ENCODE peak calls at places on chromosome 7, in four cellular contexts. S is RWPE1, T is ovary, R is upper lobe of right lung. G is an unnamed sample.

GRCh38 chr7:3916146-3916545 is 615.1 kb downstream of the SDK1 start:
- DNase-seq in S (no peak), T (no peak), R (no peak), G (no peak)

GRCh38 chr7:36958094-36958718 is 233.9 kb upstream of the AOAH start:
- DNase-seq in S (no peak), T (no peak), R (no peak), G (no peak)

GRCh38 chr7:77580762-77581350 is 43.8 kb downstream of the PTPN12 start:
- DNase-seq in S (no peak), T (no peak), R (peak; percentile 70), G (no peak)

GRCh38 chr7:43302211-43302711 is 189.8 kb downstream of the HECW1 start:
- DNase-seq in S (peak; percentile 58), T (no peak), R (no peak), G (no peak)

GRCh38 chr7:28157826-28158416 is 22.7 kb downstream of the JAZF1 start:
- DNase-seq in S (no peak), T (no peak), R (no peak), G (no peak)

GRCh38 chr7:151008511-151009323 is 15.6 kb downstream of the ATG9B start:
- DNase-seq in S (peak; percentile 50), T (peak; percentile 91), R (peak; percentile 83), G (no peak)

GRCh38 chr7:39605087-39605486 is 18.3 kb upstream of the RALA start:
- DNase-seq in S (no peak), T (no peak), R (no peak), G (no peak)

GRCh38 chr7:490461-491291 is 29.0 kb downstream of the PDGFA start:
- DNase-seq in S (no peak), T (no peak), R (peak; percentile 60), G (no peak)

GRCh38 chr7:73970801-73971229 is 57.2 kb upstream of the ELN start:
- DNase-seq in S (no peak), T (no peak), R (peak; percentile 59), G (no peak)

GRCh38 chr7:144416341-144416740 is 12.8 kb upstream of the NOBOX start:
- DNase-seq in S (peak; percentile 43), T (no peak), R (no peak), G (no peak)

GRCh38 chr7:151524845-151525244 is 5.2 kb upstream of the RHEB start:
- DNase-seq in S (no peak), T (no peak), R (no peak), G (no peak)

GRCh38 chr7:7696458-7697119 is 21.8 kb downstream of the RPA3 start:
- DNase-seq in S (peak; percentile 24), T (no peak), R (no peak), G (no peak)

GRCh38 chr7:47538846-47539311 is 43.0 kb downstream of the TNS3 start:
- DNase-seq in S (no peak), T (no peak), R (peak; percentile 22), G (no peak)

GRCh38 chr7:55441668-55442305 is 76.7 kb downstream of the LANCL2 start:
- DNase-seq in S (no peak), T (no peak), R (no peak), G (no peak)

GRCh38 chr7:101538596-101539459 is 90.3 kb downstream of the MYL10 start:
- DNase-seq in S (peak; percentile 71), T (peak; percentile 69), R (peak; percentile 81), G (no peak)

GRCh38 chr7:96321041-96321669 is 743 bp downstream of the SLC25A13 start:
- DNase-seq in S (peak; percentile 86), T (peak; percentile 84), R (peak; percentile 91), G (peak; percentile 88)

GRCh38 chr7:22485189-22485588 is 14.8 kb downstream of the STEAP1B start:
- DNase-seq in S (no peak), T (no peak), R (no peak), G (no peak)

GRCh38 chr7:24283900-24284698 is at the start of gene NPY:
- DNase-seq in S (no peak), T (no peak), R (no peak), G (no peak)

GRCh38 chr7:121016976-121017375 is 28.5 kb downstream of the CPED1 start:
- DNase-seq in S (no peak), T (no peak), R (no peak), G (no peak)

GRCh38 chr7:155705656-155706360 is 61.3 kb downstream of the RBM33 start:
- DNase-seq in S (no peak), T (no peak), R (no peak), G (no peak)

GRCh38 chr7:148303295-148304013 is 287.1 kb upstream of the C7orf33 start:
- DNase-seq in S (peak; percentile 65), T (peak; percentile 86), R (no peak), G (no peak)

GRCh38 chr7:19713676-19714075 is 4.8 kb upstream of the POLR1F start:
- DNase-seq in S (peak; percentile 9), T (no peak), R (no peak), G (no peak)

GRCh38 chr7:139635521-139636240 is 112.2 kb downstream of the CLEC2L start:
- DNase-seq in S (no peak), T (no peak), R (no peak), G (no peak)

GRCh38 chr7:102472126-102473041 is 6.3 kb downstream of the POLR2J start:
- DNase-seq in S (no peak), T (peak; percentile 48), R (no peak), G (no peak)

DNA sequence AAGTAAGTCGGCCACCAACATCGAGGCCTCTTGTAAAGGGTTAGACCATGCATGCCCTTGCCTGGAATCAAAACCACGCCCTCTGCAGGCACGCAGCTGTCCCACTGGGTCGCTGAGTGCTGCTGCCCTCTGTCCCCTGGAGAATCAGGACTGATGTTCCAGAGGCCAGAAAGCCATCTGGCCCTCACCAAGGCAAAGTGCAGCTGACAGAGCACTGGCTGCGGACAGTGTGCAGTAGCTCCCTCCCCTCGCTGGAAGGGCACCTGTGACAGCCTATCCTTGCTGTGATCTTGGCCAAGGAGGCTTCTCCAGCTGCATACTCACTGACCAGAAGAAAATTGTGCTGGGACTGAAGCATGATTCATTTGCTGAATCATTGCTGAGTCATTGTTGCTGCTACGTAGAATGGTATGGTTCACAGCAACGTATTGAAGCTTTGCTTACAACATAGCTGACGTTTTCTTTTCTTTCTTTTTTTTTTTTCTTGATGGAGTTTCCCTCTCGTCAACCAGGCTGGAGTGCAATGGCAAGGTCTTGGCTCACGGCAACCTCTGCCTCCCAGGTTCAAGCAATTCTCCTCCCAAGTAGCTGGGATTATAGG is 30.4 kb downstream of the DDC start:
- DNase-seq in S (peak; percentile 90), T (no peak), R (no peak), G (no peak)
- TF ChIP-seq CTCF in S (no peak), T (no peak), R (no peak), G (no peak)

GRCh38 chr7:119963654-119964053 is 309.3 kb upstream of the KCND2 start:
- DNase-seq in S (no peak), T (no peak), R (no peak), G (no peak)
- H3K27ac ChIP-seq in S (no peak overlapping the region), T (no peak overlapping the region), R (no peak overlapping the region), G (no peak overlapping the region)

GRCh38 chr7:5824297-5824610 is 42.8 kb upstream of the RNF216 start:
- DNase-seq in S (no peak), T (no peak), R (no peak), G (no peak)

GRCh38 chr7:5827755-5828154 is 46.3 kb upstream of the RNF216 start:
- DNase-seq in S (no peak), T (no peak), R (no peak), G (no peak)

DNA sequence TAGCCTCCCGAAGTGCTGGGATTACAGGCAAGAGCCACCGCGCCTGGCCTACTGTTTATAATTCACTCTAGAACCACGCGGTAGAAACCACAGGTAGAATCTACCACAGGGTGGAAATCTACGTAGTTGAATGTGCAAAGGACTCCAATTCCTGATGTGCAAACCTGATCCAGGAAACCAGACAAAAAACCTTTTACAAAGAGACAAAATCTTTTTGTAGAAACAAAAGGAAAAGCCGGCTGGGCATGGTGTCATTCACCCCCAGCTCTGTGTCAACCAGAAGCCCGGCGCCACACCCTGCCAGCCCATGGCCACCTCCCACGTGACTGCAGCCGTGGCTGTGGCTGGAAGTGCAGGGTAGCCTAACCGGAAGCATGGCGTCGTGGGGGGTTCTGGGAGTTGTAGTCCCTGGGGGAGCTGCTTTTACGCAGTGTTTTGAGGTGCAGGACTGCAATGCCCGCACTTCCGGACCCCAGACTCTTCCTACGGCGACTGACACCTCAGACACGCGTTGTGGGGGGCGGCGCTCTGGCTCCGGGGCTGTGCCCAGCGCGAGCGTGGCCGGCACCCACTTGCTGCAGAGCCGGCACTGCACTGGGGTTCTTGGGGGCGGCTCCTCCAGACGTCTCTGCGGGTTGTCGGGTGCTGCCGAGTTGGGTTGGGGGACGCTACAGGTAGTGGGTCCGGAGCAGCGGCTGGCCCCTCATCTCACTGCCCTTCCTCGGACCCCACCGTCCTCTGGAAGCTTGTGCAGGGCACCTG is 41.5 kb upstream of the RNF216 start:
- DNase-seq in S (peak; percentile 97), T (peak; percentile 92), R (peak; percentile 97), G (peak; percentile 96)
- TF ChIP-seq CTCF in S (no peak), T (peak; percentile 57), R (no peak), G (no peak)

GRCh38 chr7:5596896-5597246 is 173.2 kb upstream of the TNRC18 start:
- DNase-seq in S (no peak), T (peak; percentile 64), R (no peak), G (no peak)
- H3K27ac ChIP-seq in S (peak overlapping the region; percentile 99), T (peak overlapping the region; percentile 81), R (no peak overlapping the region), G (peak overlapping the region; percentile 86)

DNA sequence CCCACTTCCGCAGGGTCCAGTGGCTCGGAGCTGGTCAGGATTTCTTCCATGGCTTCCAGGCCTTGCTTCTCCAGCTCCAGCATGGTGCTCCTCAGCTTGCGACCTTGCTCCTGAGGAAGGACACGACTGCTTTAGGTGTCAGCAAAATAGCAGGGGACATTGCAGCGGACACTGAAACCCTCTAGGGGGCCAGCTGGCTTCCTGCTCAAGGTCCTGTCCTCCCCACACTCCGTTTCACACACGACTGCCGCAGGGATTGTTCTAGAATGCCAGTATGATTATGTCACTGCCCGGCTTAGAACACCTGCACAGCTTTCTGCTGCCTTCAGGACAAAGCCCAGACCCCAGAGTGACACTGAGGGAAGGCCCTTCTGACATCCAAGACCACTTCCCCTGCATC is 65.6 kb downstream of the SCRN1 start:
- DNase-seq in S (no peak), T (no peak), R (no peak), G (no peak)
- TF ChIP-seq CTCF in S (no peak), T (no peak), R (no peak), G (no peak)

GRCh38 chr7:80729586-80730320 is 91.3 kb downstream of the CD36 start:
- DNase-seq in S (no peak), T (no peak), R (no peak), G (no peak)

GRCh38 chr7:80724249-80724871 is 85.9 kb downstream of the CD36 start:
- DNase-seq in S (no peak), T (no peak), R (no peak), G (no peak)

GRCh38 chr7:80725181-80725611 is 86.8 kb downstream of the CD36 start:
- DNase-seq in S (no peak), T (no peak), R (no peak), G (no peak)

GRCh38 chr7:80722596-80723141 is 84.2 kb downstream of the CD36 start:
- DNase-seq in S (peak; percentile 94), T (peak; percentile 39), R (peak; percentile 64), G (peak; percentile 84)

GRCh38 chr7:80726731-80727130 is 88.3 kb downstream of the CD36 start:
- DNase-seq in S (no peak), T (no peak), R (no peak), G (no peak)
- H3K27ac ChIP-seq in S (no peak overlapping the region), T (no peak overlapping the region), R (no peak overlapping the region), G (no peak overlapping the region)

G was measured in coronary artery.